ENCODE peak calls at places on chromosomes 13 and 19, in five cellular contexts. O, U, Y, A and X are unnamed samples.

GRCh38 chr19:31718041-31718440 is 368.8 kb upstream of the TSHZ3 start:
- DNase-seq in O (no peak), U (no peak), Y (no peak), A (no peak), X (no peak)

GRCh38 chr13:78600317-78600899 is 2.9 kb downstream of the POU4F1 start:
- DNase-seq in O (no peak), U (no peak), Y (no peak), A (no peak), X (no peak)

GRCh38 chr13:63075126-63075525 is 1659.5 kb upstream of the PCDH20 start:
- DNase-seq in O (no peak), U (no peak), Y (no peak), A (no peak), X (no peak)

GRCh38 chr19:3210347-3211017 is 14.0 kb upstream of the CELF5 start:
- DNase-seq in O (peak; percentile 40), U (peak; percentile 72), Y (peak; percentile 67), A (no peak), X (peak; percentile 96)

GRCh38 chr13:92681239-92681638 is 545.4 kb upstream of the GPC6 start:
- DNase-seq in O (no peak), U (no peak), Y (no peak), A (no peak), X (no peak)

GRCh38 chr13:63501702-63502101 is 2086.1 kb upstream of the PCDH20 start:
- DNase-seq in O (no peak), U (no peak), Y (no peak), A (no peak), X (no peak)

GRCh38 chr13:31545616-31546015 is 193.7 kb upstream of the RXFP2 start:
- DNase-seq in O (no peak), U (no peak), Y (no peak), A (no peak), X (no peak)

GRCh38 chr19:1896508-1896907 is 8.7 kb upstream of the ADAT3 start:
- DNase-seq in O (no peak), U (no peak), Y (no peak), A (no peak), X (no peak)

GRCh38 chr13:93867481-93867880 is 612.0 kb downstream of the DCT start:
- DNase-seq in O (no peak), U (no peak), Y (no peak), A (no peak), X (no peak)

GRCh38 chr13:100069278-100069677 is 19.6 kb upstream of the PCCA start:
- DNase-seq in O (no peak), U (no peak), Y (no peak), A (no peak), X (no peak)

GRCh38 chr19:9178901-9179300 is at the start of gene OR7D2:
- DNase-seq in O (no peak), U (no peak), Y (no peak), A (no peak), X (no peak)

GRCh38 chr13:93425411-93425810 is 198.8 kb downstream of the GPC6 start:
- DNase-seq in O (no peak), U (no peak), Y (no peak), A (no peak), X (no peak)

GRCh38 chr13:90950134-90950533 is 397.4 kb upstream of the MIR17HG start:
- DNase-seq in O (no peak), U (no peak), Y (no peak), A (no peak), X (no peak)

GRCh38 chr19:40811478-40812341 is 12.7 kb downstream of the EGLN2 start:
- DNase-seq in O (no peak), U (no peak), Y (no peak), A (no peak), X (no peak)

GRCh38 chr13:62119739-62120700 is 704.4 kb upstream of the PCDH20 start:
- DNase-seq in O (no peak), U (no peak), Y (no peak), A (no peak), X (no peak)

GRCh38 chr13:62309904-62310303 is 894.3 kb upstream of the PCDH20 start:
- DNase-seq in O (no peak), U (no peak), Y (no peak), A (no peak), X (peak; percentile 13)

GRCh38 chr13:49643003-49643651 is 14.8 kb downstream of the ARL11 start:
- DNase-seq in O (no peak), U (no peak), Y (no peak), A (no peak), X (no peak)

GRCh38 chr13:111402441-111402840 is 82.0 kb downstream of the TEX29 start:
- DNase-seq in O (no peak), U (no peak), Y (no peak), A (no peak), X (no peak)

GRCh38 chr13:28716511-28716910 is 2.3 kb downstream of the SLC46A3 start:
- DNase-seq in O (no peak), U (peak; percentile 66), Y (no peak), A (no peak), X (no peak)